ENCODE peak calls at places on chromosome 15, in four cellular contexts. F is lung microvascular endothelial cell; Q is effector memory CD4-positive, alpha-beta T cell; K is heart right ventricle. D is an unnamed sample.

GRCh38 chr15:95150466-95150865 is 919.1 kb downstream of the MCTP2 start:
- DNase-seq in F (no peak), K (no peak), Q (no peak), D (no peak)

GRCh38 chr15:51936119-51936478 is 35.5 kb downstream of the LEO1 start:
- DNase-seq in Q (no peak), K (no peak), F (no peak), D (no peak)

GRCh38 chr15:72475674-72476073 is 1.5 kb downstream of the ARIH1 start:
- DNase-seq in Q (no peak), K (no peak), F (no peak), D (no peak)

GRCh38 chr15:59614153-59614552 is 2.6 kb downstream of the GCNT3 start:
- DNase-seq in K (no peak), F (no peak), Q (no peak), D (no peak)

GRCh38 chr15:100338971-100339444 is 2.8 kb downstream of the ADAMTS17 start:
- DNase-seq in F (peak; percentile 64), K (no peak), Q (peak; percentile 27), D (no peak)

GRCh38 chr15:20356444-20357138 is 185.0 kb downstream of the GOLGA6L6 start:
- DNase-seq in F (peak; percentile 57), Q (peak; percentile 64), K (peak; percentile 64), D (no peak)

GRCh38 chr15:42528970-42529369 is 19.6 kb downstream of the LRRC57 start:
- DNase-seq in K (no peak), Q (no peak), F (no peak), D (no peak)

GRCh38 chr15:100601158-100601557 is 826 bp downstream of the LINS1 start:
- DNase-seq in K (no peak), F (peak; percentile 48), Q (peak; percentile 41), D (no peak)

GRCh38 chr15:95017950-95018349 is 786.6 kb downstream of the MCTP2 start:
- DNase-seq in F (peak; percentile 93), K (peak; percentile 67), Q (no peak), D (peak; percentile 67)

GRCh38 chr15:63322541-63322940 is 45.1 kb downstream of the APH1B start:
- DNase-seq in K (peak; percentile 52), F (peak; percentile 60), Q (no peak), D (no peak)